ENCODE peak calls at places on chromosomes 4 and X, in five cellular contexts. One of them, this sample, is unnamed.

GRCh38 chr4:30721353-30722091 is 1.4 kb downstream of the PCDH7 start:
- DNase-seq in neuronal stem cell: peak; percentile 54
- DNase-seq in H9: peak; percentile 55
- DNase-seq in mesenchymal stem cell: peak; percentile 64
- DNase-seq in trophoblast cell: no peak
- DNase-seq in this sample: peak; percentile 76

GRCh38 chrX:119045884-119046283 is 26.9 kb upstream of the CT47C1 start:
- DNase-seq in neuronal stem cell: no peak
- DNase-seq in H9: no peak
- DNase-seq in mesenchymal stem cell: no peak
- DNase-seq in trophoblast cell: no peak
- DNase-seq in this sample: no peak

GRCh38 chrX:87327267-87327666 is 190.3 kb upstream of the KLHL4 start:
- DNase-seq in neuronal stem cell: no peak
- DNase-seq in H9: no peak
- DNase-seq in mesenchymal stem cell: no peak
- DNase-seq in trophoblast cell: no peak
- DNase-seq in this sample: no peak

GRCh38 chr4:109921384-109921808 is 8.7 kb downstream of the EGF start:
- DNase-seq in neuronal stem cell: peak; percentile 72
- DNase-seq in H9: peak; percentile 37
- DNase-seq in mesenchymal stem cell: peak; percentile 96
- DNase-seq in trophoblast cell: peak; percentile 8
- DNase-seq in this sample: no peak

GRCh38 chrX:31423575-31424284 is 351.9 kb upstream of the FTHL17 start:
- DNase-seq in neuronal stem cell: no peak
- DNase-seq in H9: peak; percentile 31
- DNase-seq in mesenchymal stem cell: peak; percentile 78
- DNase-seq in trophoblast cell: no peak
- DNase-seq in this sample: peak; percentile 50

GRCh38 chr4:76803522-76803921 is 94.4 kb downstream of the SOWAHB start:
- DNase-seq in neuronal stem cell: no peak
- DNase-seq in H9: no peak
- DNase-seq in mesenchymal stem cell: peak; percentile 99
- DNase-seq in trophoblast cell: peak; percentile 85
- DNase-seq in this sample: no peak

GRCh38 chr4:84531689-84532088 is 32.6 kb upstream of the NKX6-1 start:
- DNase-seq in neuronal stem cell: no peak
- DNase-seq in H9: no peak
- DNase-seq in mesenchymal stem cell: no peak
- DNase-seq in trophoblast cell: peak; percentile 86
- DNase-seq in this sample: no peak

GRCh38 chr4:110663738-110664444 is 41.0 kb upstream of the PITX2 start:
- DNase-seq in neuronal stem cell: no peak
- DNase-seq in H9: no peak
- DNase-seq in mesenchymal stem cell: peak; percentile 63
- DNase-seq in trophoblast cell: no peak
- DNase-seq in this sample: no peak

GRCh38 chr4:24476209-24476781 is 108.1 kb downstream of the DHX15 start:
- DNase-seq in neuronal stem cell: no peak
- DNase-seq in H9: no peak
- DNase-seq in mesenchymal stem cell: peak; percentile 26
- DNase-seq in trophoblast cell: no peak
- DNase-seq in this sample: no peak

GRCh38 chr4:39621582-39621981 is 17.1 kb downstream of the SMIM14 start:
- DNase-seq in neuronal stem cell: no peak
- DNase-seq in H9: peak; percentile 44
- DNase-seq in mesenchymal stem cell: peak; percentile 95
- DNase-seq in trophoblast cell: peak; percentile 61
- DNase-seq in this sample: no peak

GRCh38 chr4:110211007-110211769 is 12.8 kb upstream of the ELOVL6 start:
- DNase-seq in neuronal stem cell: no peak
- DNase-seq in H9: no peak
- DNase-seq in mesenchymal stem cell: peak; percentile 64
- DNase-seq in trophoblast cell: peak; percentile 17
- DNase-seq in this sample: no peak

DNA sequence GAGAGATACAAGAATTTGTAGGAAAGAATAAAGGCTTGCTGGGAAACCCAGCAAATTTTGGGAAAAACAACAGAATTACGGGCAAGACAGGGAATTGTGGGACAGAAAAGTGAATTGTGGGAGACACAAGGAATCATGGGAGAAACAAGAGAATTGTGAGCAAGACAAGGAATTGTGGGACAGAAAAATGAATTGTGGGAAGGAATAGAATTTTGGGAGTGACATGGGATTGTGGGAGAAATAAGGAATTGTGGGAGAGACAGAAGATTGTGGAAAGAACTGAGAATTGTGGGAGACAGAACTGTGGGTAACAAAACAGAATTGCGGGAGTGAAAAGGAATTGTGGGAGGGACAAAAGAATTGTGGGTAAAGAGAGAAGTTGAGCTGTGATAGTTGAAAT is 1.2 kb upstream of the HCCS start:
- DNase-seq in neuronal stem cell: no peak
- DNase-seq in H9: no peak
- DNase-seq in mesenchymal stem cell: no peak
- DNase-seq in trophoblast cell: no peak
- DNase-seq in this sample: no peak
- H2BK12ac ChIP-seq in neuronal stem cell: no peak overlapping the region
- H2BK12ac ChIP-seq in H9: no peak overlapping the region
- H2BK12ac ChIP-seq in mesenchymal stem cell: no peak overlapping the region
- H2BK12ac ChIP-seq in trophoblast cell: no peak overlapping the region
- H2BK12ac ChIP-seq in this sample: no peak overlapping the region

GRCh38 chr4:123849495-123849894 is 452.9 kb downstream of the SPRY1 start:
- DNase-seq in neuronal stem cell: no peak
- DNase-seq in H9: no peak
- DNase-seq in mesenchymal stem cell: no peak
- DNase-seq in trophoblast cell: no peak
- DNase-seq in this sample: no peak

GRCh38 chr4:123848615-123849014 is 452.0 kb downstream of the SPRY1 start:
- DNase-seq in neuronal stem cell: no peak
- DNase-seq in H9: no peak
- DNase-seq in mesenchymal stem cell: no peak
- DNase-seq in trophoblast cell: no peak
- DNase-seq in this sample: no peak

GRCh38 chr4:123853651-123854050 is 457.1 kb downstream of the SPRY1 start:
- DNase-seq in neuronal stem cell: no peak
- DNase-seq in H9: no peak
- DNase-seq in mesenchymal stem cell: no peak
- DNase-seq in trophoblast cell: no peak
- DNase-seq in this sample: no peak

GRCh38 chr4:123846627-123847026 is 450.0 kb downstream of the SPRY1 start:
- DNase-seq in neuronal stem cell: no peak
- DNase-seq in H9: no peak
- DNase-seq in mesenchymal stem cell: no peak
- DNase-seq in trophoblast cell: no peak
- DNase-seq in this sample: no peak

DNA sequence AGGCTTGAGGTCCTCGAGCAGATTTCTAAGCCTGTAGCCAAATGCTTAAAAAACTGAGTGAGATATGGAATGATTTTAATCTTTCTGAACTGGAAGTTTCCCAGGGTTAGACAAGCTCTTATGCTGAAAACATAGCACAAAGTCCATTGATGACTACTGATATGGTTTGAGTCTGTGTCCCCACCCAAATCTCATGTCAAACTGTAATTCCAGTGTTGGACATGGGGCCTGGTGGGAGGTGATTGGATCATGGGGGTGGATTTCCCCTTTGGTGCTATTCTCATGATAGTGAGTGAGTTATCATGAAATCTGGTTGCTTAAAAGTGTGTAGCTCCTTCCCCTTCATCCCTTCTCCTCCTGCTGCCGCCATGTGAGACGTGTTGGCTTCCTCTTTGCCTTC is 454.9 kb downstream of the SPRY1 start:
- DNase-seq in neuronal stem cell: no peak
- DNase-seq in H9: no peak
- DNase-seq in mesenchymal stem cell: no peak
- DNase-seq in trophoblast cell: no peak
- DNase-seq in this sample: no peak
- H2BK12ac ChIP-seq in neuronal stem cell: no peak overlapping the region
- H2BK12ac ChIP-seq in H9: no peak overlapping the region
- H2BK12ac ChIP-seq in mesenchymal stem cell: peak overlapping the region; percentile 83
- H2BK12ac ChIP-seq in trophoblast cell: no peak overlapping the region
- H2BK12ac ChIP-seq in this sample: no peak overlapping the region

GRCh38 chr4:160370046-160370445 is 1267.2 kb downstream of the RAPGEF2 start:
- DNase-seq in neuronal stem cell: no peak
- DNase-seq in H9: no peak
- DNase-seq in mesenchymal stem cell: no peak
- DNase-seq in trophoblast cell: no peak
- DNase-seq in this sample: no peak
- H2BK12ac ChIP-seq in neuronal stem cell: no peak overlapping the region
- H2BK12ac ChIP-seq in H9: no peak overlapping the region
- H2BK12ac ChIP-seq in mesenchymal stem cell: no peak overlapping the region
- H2BK12ac ChIP-seq in trophoblast cell: no peak overlapping the region
- H2BK12ac ChIP-seq in this sample: no peak overlapping the region

GRCh38 chrX:154376768-154377167 is 2.3 kb upstream of the EMD start:
- DNase-seq in neuronal stem cell: no peak
- DNase-seq in H9: no peak
- DNase-seq in mesenchymal stem cell: no peak
- DNase-seq in trophoblast cell: no peak
- DNase-seq in this sample: no peak
- H2BK12ac ChIP-seq in neuronal stem cell: no peak overlapping the region
- H2BK12ac ChIP-seq in H9: no peak overlapping the region
- H2BK12ac ChIP-seq in mesenchymal stem cell: no peak overlapping the region
- H2BK12ac ChIP-seq in trophoblast cell: no peak overlapping the region
- H2BK12ac ChIP-seq in this sample: no peak overlapping the region

DNA sequence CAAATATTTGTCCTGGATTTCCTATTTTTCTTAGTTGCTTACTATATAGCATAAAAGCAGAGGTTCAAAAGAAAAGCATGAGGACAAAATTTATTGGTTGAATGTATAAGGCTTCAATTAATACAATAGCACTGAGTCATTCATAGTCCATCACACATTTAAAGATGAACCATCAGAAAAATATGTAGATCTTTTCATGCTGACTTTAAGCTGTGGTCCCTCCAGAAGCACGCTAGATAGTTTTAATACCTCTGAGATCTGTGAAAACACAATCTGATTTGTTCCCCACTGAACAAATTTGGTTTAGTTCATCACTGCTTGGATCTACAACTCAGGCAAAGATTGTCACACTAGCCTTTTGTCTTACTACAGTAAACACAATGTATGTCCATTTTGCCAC is 377.2 kb upstream of the ANXA10 start:
- DNase-seq in neuronal stem cell: no peak
- DNase-seq in H9: no peak
- DNase-seq in mesenchymal stem cell: no peak
- DNase-seq in trophoblast cell: no peak
- DNase-seq in this sample: no peak
- H2BK12ac ChIP-seq in neuronal stem cell: no peak overlapping the region
- H2BK12ac ChIP-seq in H9: no peak overlapping the region
- H2BK12ac ChIP-seq in mesenchymal stem cell: no peak overlapping the region
- H2BK12ac ChIP-seq in trophoblast cell: no peak overlapping the region
- H2BK12ac ChIP-seq in this sample: no peak overlapping the region

GRCh38 chr4:155846929-155847328 is 19.1 kb downstream of the ASIC5 start:
- DNase-seq in neuronal stem cell: no peak
- DNase-seq in H9: no peak
- DNase-seq in mesenchymal stem cell: no peak
- DNase-seq in trophoblast cell: no peak
- DNase-seq in this sample: no peak
- H2BK12ac ChIP-seq in neuronal stem cell: no peak overlapping the region
- H2BK12ac ChIP-seq in H9: no peak overlapping the region
- H2BK12ac ChIP-seq in mesenchymal stem cell: no peak overlapping the region
- H2BK12ac ChIP-seq in trophoblast cell: no peak overlapping the region
- H2BK12ac ChIP-seq in this sample: no peak overlapping the region

GRCh38 chr4:27145556-27145955 is 284.9 kb downstream of the STIM2 start:
- DNase-seq in neuronal stem cell: no peak
- DNase-seq in H9: no peak
- DNase-seq in mesenchymal stem cell: no peak
- DNase-seq in trophoblast cell: no peak
- DNase-seq in this sample: no peak

GRCh38 chr4:27149541-27150212 is 289.0 kb downstream of the STIM2 start:
- DNase-seq in neuronal stem cell: no peak
- DNase-seq in H9: no peak
- DNase-seq in mesenchymal stem cell: peak; percentile 84
- DNase-seq in trophoblast cell: no peak
- DNase-seq in this sample: no peak

GRCh38 chr4:27148211-27148895 is 287.7 kb downstream of the STIM2 start:
- DNase-seq in neuronal stem cell: no peak
- DNase-seq in H9: no peak
- DNase-seq in mesenchymal stem cell: peak; percentile 14
- DNase-seq in trophoblast cell: peak; percentile 57
- DNase-seq in this sample: no peak
- H2BK12ac ChIP-seq in neuronal stem cell: no peak overlapping the region
- H2BK12ac ChIP-seq in H9: no peak overlapping the region
- H2BK12ac ChIP-seq in mesenchymal stem cell: no peak overlapping the region
- H2BK12ac ChIP-seq in trophoblast cell: no peak overlapping the region
- H2BK12ac ChIP-seq in this sample: no peak overlapping the region